ENCODE peak calls at places on chromosomes 16 and 17, in nine cellular contexts. O is testis, I is IMR-90, P is heart left ventricle, B is body of pancreas, X is adrenal gland, E is A549, T is ovary, K is right lobe of liver. J is an unnamed sample.

GRCh38 chr16:31476305-31477219 is 4.6 kb downstream of the TGFB1I1 start:
- DNase-seq in O (peak; percentile 82), I (no peak), P (peak; percentile 66), B (peak; percentile 90), X (peak; percentile 86), E (no peak), T (no peak), K (peak; percentile 96), J (peak; percentile 85)

GRCh38 chr16:53968454-53968853 is 264.5 kb downstream of the FTO start:
- DNase-seq in O (no peak), I (no peak), P (no peak), B (no peak), X (no peak), E (no peak), T (no peak), K (no peak), J (no peak)

GRCh38 chr17:30997842-30998241 is 27.0 kb downstream of the RNF135 start:
- DNase-seq in O (no peak), I (no peak), P (no peak), B (no peak), X (no peak), E (no peak), T (no peak), K (no peak), J (no peak)

GRCh38 chr16:22924492-22924891 is 110.5 kb downstream of the HS3ST2 start:
- DNase-seq in O (no peak), I (no peak), P (no peak), B (no peak), X (no peak), E (no peak), T (no peak), K (no peak), J (no peak)

GRCh38 chr17:28335959-28336871 is 654 bp downstream of the TNFAIP1 start:
- DNase-seq in O (peak; percentile 81), I (peak; percentile 94), P (peak; percentile 90), B (peak; percentile 70), X (peak; percentile 90), E (peak; percentile 85), T (peak; percentile 66), K (peak; percentile 77), J (peak; percentile 71)

GRCh38 chr16:72797606-72798005 is 250.3 kb downstream of the ZFHX3 start:
- DNase-seq in O (no peak), I (no peak), P (peak; percentile 70), B (no peak), X (no peak), E (no peak), T (no peak), K (no peak), J (peak; percentile 85)

GRCh38 chr16:84941916-84942315 is 69.4 kb downstream of the ZDHHC7 start:
- DNase-seq in O (no peak), I (peak; percentile 46), P (no peak), B (no peak), X (peak; percentile 84), E (no peak), T (no peak), K (no peak), J (no peak)

GRCh38 chr16:24736758-24737157 is 7.3 kb downstream of the TNRC6A start:
- DNase-seq in O (peak; percentile 67), I (no peak), P (no peak), B (no peak), X (no peak), E (no peak), T (no peak), K (no peak), J (no peak)

GRCh38 chr16:89798832-89799370 is 17.5 kb downstream of the FANCA start:
- DNase-seq in O (no peak), I (no peak), P (peak; percentile 47), B (no peak), X (peak; percentile 58), E (no peak), T (no peak), K (no peak), J (no peak)

GRCh38 chr16:86398622-86399021 is 111.7 kb upstream of the FOXF1 start:
- DNase-seq in O (no peak), I (peak; percentile 94), P (no peak), B (no peak), X (no peak), E (no peak), T (no peak), K (no peak), J (no peak)

GRCh38 chr17:40121191-40121885 is 433 bp upstream of the MSL1 start:
- DNase-seq in O (peak; percentile 65), I (peak; percentile 49), P (peak; percentile 56), B (no peak), X (peak; percentile 70), E (peak; percentile 61), T (peak; percentile 81), K (no peak), J (peak; percentile 83)

DNA sequence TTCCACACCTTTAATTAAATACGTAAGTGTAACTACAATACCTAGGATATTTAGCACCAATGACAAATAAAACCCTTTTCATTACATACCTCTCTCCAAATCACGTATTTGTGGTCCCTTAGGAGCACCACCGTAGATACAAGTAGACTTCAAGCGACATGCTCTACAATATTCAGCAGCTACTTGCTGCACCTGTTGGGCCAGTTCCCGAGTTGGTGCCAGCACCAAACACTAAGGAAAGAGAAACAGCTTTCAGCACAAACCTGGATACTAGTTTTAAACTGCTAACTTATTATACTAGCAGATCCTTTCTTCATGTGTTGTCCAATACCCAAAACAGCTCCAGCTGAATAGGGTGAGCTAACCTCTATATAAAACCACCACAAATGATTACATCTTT is 2.7 kb downstream of the DDX5 start:
- DNase-seq in O (no peak), I (no peak), P (no peak), B (no peak), X (no peak), E (no peak), T (no peak), K (no peak), J (no peak)
- H3K4me3 ChIP-seq in O (no peak overlapping the region), I (no peak overlapping the region), P (peak overlapping the region; percentile 90), B (no peak overlapping the region), X (peak overlapping the region; percentile 90), E (peak overlapping the region; percentile 91), T (no peak overlapping the region), K (no peak overlapping the region), J (no peak overlapping the region)

DNA sequence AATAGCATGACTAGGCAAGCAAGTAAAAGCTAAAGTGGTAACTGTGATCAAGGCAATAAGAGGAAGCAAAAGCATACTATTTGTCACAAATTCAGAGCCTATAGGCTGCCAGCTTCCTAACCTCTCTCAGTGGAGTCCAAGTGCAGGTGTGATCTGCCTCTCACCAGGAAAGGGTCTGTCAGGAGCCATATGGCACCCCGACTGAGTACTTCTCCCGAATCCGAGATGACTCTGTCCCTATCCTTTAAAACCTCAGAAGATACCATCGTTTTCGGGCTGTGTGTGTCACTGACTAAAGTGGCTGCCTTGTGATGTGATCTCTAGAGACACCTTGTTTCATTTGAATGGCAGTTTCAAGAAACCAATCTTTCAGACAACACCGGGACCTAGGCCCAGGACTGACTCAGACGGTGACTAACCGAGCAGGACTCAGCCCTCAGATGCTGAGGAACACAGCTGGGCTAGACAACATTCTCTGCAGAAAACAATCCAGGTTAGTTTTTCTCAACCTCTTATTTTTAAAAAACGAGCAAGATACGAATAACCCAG is 63.6 kb downstream of the SMG6 start:
- DNase-seq in O (peak; percentile 46), I (peak; percentile 96), P (peak; percentile 75), B (no peak), X (peak; percentile 83), E (peak; percentile 34), T (peak; percentile 62), K (no peak), J (peak; percentile 84)
- TF ChIP-seq POLR2A in O (no peak), I (no peak), P (no peak), B (no peak), X (no peak), E (no peak), T (no peak), K (no peak), J (no peak)

GRCh38 chr17:82465023-82465603 is 6.6 kb downstream of the NARF start:
- DNase-seq in O (no peak), I (no peak), P (no peak), B (no peak), X (no peak), E (no peak), T (no peak), K (no peak), J (no peak)

GRCh38 chr17:82464567-82464929 is 6.0 kb downstream of the NARF start:
- DNase-seq in O (no peak), I (no peak), P (no peak), B (no peak), X (no peak), E (no peak), T (no peak), K (no peak), J (no peak)

GRCh38 chr17:82463391-82463790 is 4.8 kb downstream of the NARF start:
- DNase-seq in O (no peak), I (no peak), P (no peak), B (no peak), X (no peak), E (no peak), T (no peak), K (no peak), J (no peak)

GRCh38 chr17:82461827-82462524 is 3.4 kb downstream of the NARF start:
- DNase-seq in O (no peak), I (no peak), P (no peak), B (no peak), X (no peak), E (no peak), T (no peak), K (peak; percentile 62), J (no peak)

GRCh38 chr17:82463881-82464566 is 5.5 kb downstream of the NARF start:
- DNase-seq in O (no peak), I (no peak), P (no peak), B (no peak), X (peak; percentile 72), E (no peak), T (no peak), K (no peak), J (no peak)
- H3K4me3 ChIP-seq in O (no peak overlapping the region), I (no peak overlapping the region), P (no peak overlapping the region), B (no peak overlapping the region), X (no peak overlapping the region), E (no peak overlapping the region), T (no peak overlapping the region), K (no peak overlapping the region), J (no peak overlapping the region)

DNA sequence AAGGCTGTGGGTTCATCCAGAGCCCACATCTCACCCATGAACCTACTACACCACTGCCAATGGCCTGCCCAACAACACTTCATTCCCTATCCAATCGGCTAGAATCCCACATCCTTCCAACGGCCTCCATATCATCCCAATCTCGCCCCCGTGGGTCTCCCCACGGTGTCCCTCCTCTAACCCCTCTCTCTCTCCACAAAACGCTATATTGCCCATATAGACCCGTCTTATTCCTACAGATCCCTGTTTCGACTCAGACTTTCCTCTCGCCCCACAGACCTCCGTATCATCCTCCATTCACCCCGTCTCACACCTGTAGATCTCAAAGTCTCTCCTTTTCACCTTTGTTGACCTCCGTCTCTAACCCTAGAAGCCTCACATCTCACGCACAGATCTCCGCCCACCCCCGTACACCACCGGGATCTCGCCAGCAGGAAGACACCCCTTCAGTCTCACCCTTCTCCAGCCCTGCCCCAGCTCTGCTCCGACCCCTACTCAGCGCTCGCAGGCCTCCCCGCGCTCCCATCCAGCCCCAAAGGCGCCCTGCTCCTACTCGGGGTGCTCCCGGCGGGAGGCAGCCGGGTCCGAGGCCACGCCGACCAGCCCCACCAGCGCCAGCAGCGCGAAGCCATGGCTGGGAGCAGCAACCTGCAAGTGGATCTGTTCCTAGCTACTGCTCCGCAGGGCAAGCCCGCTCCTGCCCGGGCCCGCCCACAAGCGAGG is at the start of gene FDXR:
- DNase-seq in O (no peak), I (peak; percentile 3), P (no peak), B (no peak), X (no peak), E (no peak), T (peak; percentile 41), K (no peak), J (no peak)
- TF ChIP-seq POLR2A in O (no peak), I (no peak), P (peak; percentile 74), B (peak; percentile 90), X (peak; percentile 95), E (peak; percentile 99), T (peak; percentile 72), K (peak; percentile 87), J (peak; percentile 73)

J was measured in sigmoid colon.